ENCODE peak calls at places on chromosome 10, in four cellular contexts. One of them, this sample, is unnamed. For H3K4me1, the result is how much of the 10 kb centered on the place peaks cover.

GRCh38 chr10:125000366-125001312 is 58.7 kb downstream of the ZRANB1 start:
- DNase-seq in PC-9: no peak
- DNase-seq in neural progenitor cell: peak
- DNase-seq in GM23248: peak
- DNase-seq in this sample: peak

GRCh38 chr10:80397014-80397413 is 11.3 kb upstream of the PRXL2A start:
- DNase-seq in PC-9: no peak
- DNase-seq in neural progenitor cell: no peak
- DNase-seq in GM23248: no peak
- DNase-seq in this sample: no peak

GRCh38 chr10:75654777-75655176 is 223.4 kb downstream of the LRMDA start:
- DNase-seq in neural progenitor cell: no peak
- DNase-seq in GM23248: no peak
- DNase-seq in PC-9: no peak
- DNase-seq in this sample: no peak

GRCh38 chr10:71657604-71658348 is 61.8 kb downstream of the C10orf105 start:
- DNase-seq in PC-9: no peak
- DNase-seq in neural progenitor cell: peak
- DNase-seq in GM23248: no peak
- DNase-seq in this sample: no peak

GRCh38 chr10:1132584-1132983 is 76.4 kb downstream of the WDR37 start:
- DNase-seq in neural progenitor cell: no peak
- DNase-seq in PC-9: no peak
- DNase-seq in GM23248: no peak
- DNase-seq in this sample: no peak

GRCh38 chr10:21100871-21101514 is 203.9 kb upstream of the NEBL start:
- DNase-seq in GM23248: peak
- DNase-seq in PC-9: peak
- DNase-seq in neural progenitor cell: no peak
- DNase-seq in this sample: peak

GRCh38 chr10:43324847-43325246 is 46.6 kb upstream of the FXYD4 start:
- DNase-seq in PC-9: no peak
- DNase-seq in GM23248: no peak
- DNase-seq in neural progenitor cell: no peak
- DNase-seq in this sample: no peak

GRCh38 chr10:110494532-110494931 is 3.2 kb upstream of the DUSP5 start:
- DNase-seq in PC-9: no peak
- DNase-seq in neural progenitor cell: no peak
- DNase-seq in GM23248: no peak
- DNase-seq in this sample: no peak

GRCh38 chr10:12469345-12469744 is 120.0 kb downstream of the CAMK1D start:
- DNase-seq in PC-9: no peak
- DNase-seq in neural progenitor cell: no peak
- DNase-seq in GM23248: no peak
- DNase-seq in this sample: no peak

GRCh38 chr10:84424731-84425165 is 96.4 kb downstream of the CCSER2 start:
- DNase-seq in PC-9: peak
- DNase-seq in neural progenitor cell: peak
- DNase-seq in GM23248: peak
- DNase-seq in this sample: peak

GRCh38 chr10:67934331-67934730 is 49.9 kb downstream of the SIRT1 start:
- DNase-seq in PC-9: no peak
- DNase-seq in GM23248: no peak
- DNase-seq in neural progenitor cell: no peak
- DNase-seq in this sample: no peak

GRCh38 chr10:77773631-77774426 is 136.2 kb upstream of the KCNMA1 start:
- DNase-seq in PC-9: no peak
- DNase-seq in GM23248: peak
- DNase-seq in neural progenitor cell: no peak
- DNase-seq in this sample: no peak

GRCh38 chr10:86360657-86361056 is 5.9 kb downstream of the GRID1 start:
- DNase-seq in PC-9: no peak
- DNase-seq in neural progenitor cell: no peak
- DNase-seq in GM23248: no peak
- DNase-seq in this sample: no peak

GRCh38 chr10:72851524-72851923 is 42.0 kb upstream of the OIT3 start:
- DNase-seq in neural progenitor cell: no peak
- DNase-seq in GM23248: no peak
- DNase-seq in PC-9: no peak
- DNase-seq in this sample: no peak

GRCh38 chr10:42958142-42958868 is 118.6 kb upstream of the RET start:
- DNase-seq in GM23248: no peak
- DNase-seq in PC-9: no peak
- DNase-seq in neural progenitor cell: no peak
- DNase-seq in this sample: no peak

GRCh38 chr10:6513509-6513908 is 66.6 kb downstream of the PRKCQ start:
- DNase-seq in GM23248: no peak
- DNase-seq in neural progenitor cell: no peak
- DNase-seq in PC-9: no peak
- DNase-seq in this sample: no peak

GRCh38 chr10:126063353-126063791 is 167.0 kb downstream of the FANK1 start:
- DNase-seq in PC-9: peak
- DNase-seq in GM23248: peak
- DNase-seq in neural progenitor cell: no peak
- DNase-seq in this sample: peak

GRCh38 chr10:5364916-5365434 is at the start of gene UCN3:
- DNase-seq in PC-9: no peak
- DNase-seq in GM23248: no peak
- DNase-seq in neural progenitor cell: no peak
- DNase-seq in this sample: no peak

DNA sequence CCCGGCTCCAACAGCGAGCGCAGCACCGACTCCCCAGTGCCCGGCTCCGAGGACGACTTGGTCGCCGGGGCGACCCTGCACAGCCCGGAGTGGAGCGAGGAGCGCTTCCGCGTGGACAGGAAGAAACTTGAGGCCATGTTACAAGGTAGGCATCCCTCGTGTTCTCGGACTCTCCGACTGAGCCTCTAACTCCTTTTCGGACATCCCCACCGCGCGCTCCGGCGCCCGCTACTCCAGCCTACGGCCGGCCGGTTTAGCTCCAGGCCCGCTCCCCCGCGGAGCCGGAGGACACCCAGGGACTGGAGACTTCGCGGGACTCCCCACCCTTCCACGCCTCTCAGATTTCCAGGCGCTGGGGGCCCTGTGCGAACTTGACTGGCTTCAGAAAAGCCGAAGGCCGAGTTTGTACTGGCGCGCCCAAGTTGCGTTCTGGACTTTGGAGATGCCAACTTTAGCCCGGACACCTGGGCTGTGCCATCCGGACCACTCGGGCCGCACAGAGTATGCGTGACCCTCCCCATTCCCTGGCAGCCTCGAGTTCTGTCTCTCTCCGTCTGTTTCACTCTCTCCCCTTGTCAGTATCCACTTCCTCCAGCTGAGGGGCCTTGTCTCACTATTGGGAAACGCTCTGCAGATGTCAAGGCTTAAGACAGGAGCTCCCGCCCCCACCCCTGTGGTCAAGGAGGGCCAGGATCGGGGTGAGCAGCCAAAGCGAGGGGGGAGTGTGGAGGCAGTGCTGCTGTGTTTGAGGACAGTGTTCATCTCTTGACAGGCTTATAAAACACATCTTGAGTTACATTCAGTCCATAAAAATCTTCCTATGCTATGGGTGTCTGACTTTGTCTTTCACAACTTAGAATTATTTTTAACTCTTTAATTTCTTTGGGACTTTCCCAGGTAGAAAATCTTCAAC is 773 bp downstream of the BICC1 start:
- DNase-seq in GM23248: peak
- DNase-seq in PC-9: no peak
- DNase-seq in neural progenitor cell: peak
- DNase-seq in this sample: peak
- TF ChIP-seq EZH2 in GM23248: no peak
- TF ChIP-seq EZH2 in PC-9: no peak
- TF ChIP-seq EZH2 in neural progenitor cell: peak
- TF ChIP-seq EZH2 in this sample: no peak

DNA sequence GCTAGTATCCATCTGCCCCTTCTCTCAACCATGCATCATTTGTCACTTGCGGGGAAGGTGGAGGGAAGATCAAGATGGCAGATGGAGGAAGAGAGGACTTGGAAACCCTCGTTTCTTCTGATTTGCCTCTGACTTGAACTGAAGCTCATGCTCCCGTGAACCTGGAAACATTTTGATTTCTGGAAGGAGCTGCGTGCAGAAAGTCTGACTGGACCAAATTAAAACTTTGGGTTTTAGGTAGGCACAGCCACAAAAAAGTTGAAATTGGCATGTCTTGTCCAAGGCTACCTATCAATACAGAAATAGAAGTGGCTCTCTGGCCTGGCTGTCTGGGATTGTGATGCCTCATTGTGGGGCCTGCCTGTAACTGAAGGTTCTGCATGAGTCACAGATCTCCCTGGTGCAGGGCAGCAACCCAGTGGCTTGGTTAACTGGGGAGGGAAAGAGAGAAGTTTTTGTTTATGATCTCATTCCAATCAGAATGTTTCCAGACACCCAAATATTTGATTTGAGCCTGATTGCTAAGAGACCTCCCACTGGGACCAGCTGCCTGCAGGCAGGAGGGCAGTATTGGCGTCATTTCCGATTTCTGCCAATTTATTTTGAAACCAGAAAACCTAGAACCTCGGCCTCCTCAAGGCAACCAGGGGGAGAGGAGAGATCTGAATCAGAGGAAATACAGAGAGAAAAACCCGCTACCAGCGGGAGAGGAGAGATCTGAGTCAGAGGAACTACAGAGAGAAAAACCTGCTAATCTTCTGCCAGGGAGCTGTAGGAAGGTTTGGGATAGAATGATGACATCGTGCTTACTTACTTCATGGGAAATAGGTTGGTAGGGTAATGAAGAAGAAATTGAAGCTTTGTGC is 363.6 kb downstream of the ANKRD30A start:
- DNase-seq in PC-9: no peak
- DNase-seq in neural progenitor cell: no peak
- DNase-seq in GM23248: peak
- DNase-seq in this sample: no peak
- H3K27ac ChIP-seq in PC-9: no peak
- H3K27ac ChIP-seq in neural progenitor cell: no peak
- H3K27ac ChIP-seq in GM23248: peak
- H3K27ac ChIP-seq in this sample: no peak

DNA sequence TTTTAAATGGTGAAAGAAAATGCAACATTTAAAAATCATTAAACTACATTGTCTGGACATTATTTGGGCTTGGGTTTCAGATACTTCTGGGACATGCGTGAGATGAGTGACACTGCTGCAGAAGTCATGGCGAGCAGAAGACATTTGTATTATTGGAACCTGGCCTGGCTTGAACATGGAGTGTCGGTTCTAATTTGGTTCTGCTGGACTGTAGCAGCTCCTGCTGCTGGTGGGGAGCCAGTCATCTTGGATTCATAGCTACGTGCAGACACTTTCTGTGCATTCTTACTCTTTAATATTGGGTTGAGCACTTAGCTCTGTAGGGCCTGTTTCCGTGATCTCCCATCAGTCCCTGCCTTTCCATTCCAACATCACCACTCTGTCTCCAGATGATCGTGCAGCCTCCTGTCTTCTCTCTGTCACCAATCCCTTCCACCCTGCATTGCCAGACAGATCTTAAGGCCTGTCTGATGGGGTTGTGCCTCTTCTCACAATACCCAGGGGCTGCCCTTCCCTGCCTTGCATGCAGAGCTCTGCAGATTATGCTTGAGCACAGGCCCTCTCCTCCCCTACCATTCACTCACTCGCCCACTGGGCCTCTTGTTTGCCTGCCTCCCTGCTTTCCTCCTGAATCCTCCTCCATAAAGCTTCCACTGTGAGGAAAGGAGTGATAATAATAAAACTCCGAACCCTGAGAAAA is 32.8 kb downstream of the CELF2 start:
- DNase-seq in GM23248: no peak
- DNase-seq in neural progenitor cell: no peak
- DNase-seq in PC-9: no peak
- DNase-seq in this sample: no peak
- H3K4me1 ChIP-seq in GM23248: under half
- H3K4me1 ChIP-seq in neural progenitor cell: under half
- H3K4me1 ChIP-seq in PC-9: under half
- H3K4me1 ChIP-seq in this sample: under half

DNA sequence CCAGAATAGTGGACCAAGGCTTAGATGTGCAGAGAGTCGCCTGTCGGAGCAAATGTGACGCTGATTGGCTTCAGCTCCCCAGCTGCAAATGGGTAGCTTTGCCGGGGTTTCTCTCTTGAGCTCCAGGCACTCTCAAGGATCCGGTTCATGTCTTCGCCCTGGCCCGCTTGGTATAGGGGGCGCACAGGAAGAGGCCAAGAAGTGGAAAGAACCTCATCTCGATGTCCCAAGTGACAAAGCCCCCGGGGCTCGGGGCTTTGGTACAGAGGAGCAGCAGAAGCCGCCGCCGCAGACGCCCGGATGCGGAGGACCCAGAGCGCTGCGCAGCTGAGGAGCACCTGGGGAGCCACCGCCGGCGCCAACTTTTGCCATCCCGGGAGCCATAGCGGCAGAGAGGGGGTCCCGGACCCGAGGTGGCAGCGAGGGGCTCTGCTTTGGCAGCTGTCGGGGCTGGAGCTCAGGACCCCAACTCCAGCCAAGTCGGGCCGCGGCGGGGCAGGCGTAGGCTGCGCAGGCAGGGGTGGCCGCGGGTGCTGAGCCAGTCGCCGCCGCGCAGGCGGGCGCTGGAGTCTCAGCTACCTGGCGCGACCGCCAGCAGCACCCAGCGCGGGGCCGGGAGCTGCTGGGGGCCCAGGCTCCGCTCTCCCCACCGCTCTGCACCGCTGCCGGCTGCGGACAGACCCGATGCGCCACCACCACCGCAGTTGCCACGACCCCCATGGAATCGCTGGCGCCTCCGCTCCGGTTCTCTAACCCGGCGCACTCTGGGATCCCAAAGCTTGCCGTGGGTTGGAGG is 466.5 kb downstream of the XPNPEP1 start:
- DNase-seq in PC-9: no peak
- DNase-seq in GM23248: peak
- DNase-seq in neural progenitor cell: peak
- DNase-seq in this sample: no peak
- TF ChIP-seq EZH2 in PC-9: no peak
- TF ChIP-seq EZH2 in GM23248: no peak
- TF ChIP-seq EZH2 in neural progenitor cell: no peak
- TF ChIP-seq EZH2 in this sample: no peak